ENCODE peak calls at places on chromosomes 2 and 18, in nine cellular contexts. G, B, I, N, A, E, V, F and Z are unnamed samples.
A peak's percentile ranks its signal among the peaks of the same experiment; 100 is the strongest.

GRCh38 chr2:241558532-241559488 is at the start of gene BOK:
- DNase-seq in B (no peak), V (no peak), A (no peak), G (peak; percentile 82), E (no peak), N (peak; percentile 70), I (peak; percentile 26), F (peak; percentile 32), Z (peak; percentile 69)

GRCh38 chr18:77234504-77235365 is 14.9 kb upstream of the GALR1 start:
- DNase-seq in V (no peak), B (no peak), I (no peak), N (peak; percentile 18), A (no peak), G (no peak), F (no peak), E (no peak), Z (no peak)

GRCh38 chr2:11692966-11693521 is 23.0 kb upstream of the NTSR2 start:
- DNase-seq in V (no peak), I (peak; percentile 79), E (peak; percentile 29), B (peak; percentile 54), A (peak; percentile 43), F (peak; percentile 43), N (peak; percentile 61), G (peak; percentile 68), Z (peak; percentile 93)

GRCh38 chr2:81706856-81707255 is 1402.3 kb upstream of the LRRTM1 start:
- DNase-seq in F (no peak), B (no peak), V (no peak), G (no peak), N (peak; percentile 4), I (no peak), E (no peak), A (no peak), Z (no peak)

GRCh38 chr2:141021109-141021508 is 1109.7 kb downstream of the LRP1B start:
- DNase-seq in G (no peak), N (peak; percentile 81), I (no peak), V (no peak), B (no peak), A (no peak), E (no peak), F (no peak), Z (no peak)

GRCh38 chr2:42792583-42793313 is at the start of gene HAAO:
- DNase-seq in G (peak; percentile 84), I (no peak), A (no peak), F (no peak), N (no peak), B (no peak), E (no peak), V (no peak), Z (peak; percentile 88)

GRCh38 chr2:152694161-152694661 is 23.1 kb downstream of the PRPF40A start:
- DNase-seq in V (no peak), G (no peak), A (peak; percentile 64), E (peak; percentile 12), I (no peak), F (no peak), B (peak; percentile 8), N (peak; percentile 84), Z (no peak)

GRCh38 chr2:158619496-158619895 is 162.7 kb downstream of the PKP4 start:
- DNase-seq in B (no peak), E (no peak), F (no peak), I (no peak), A (no peak), V (no peak), G (no peak), N (peak; percentile 68), Z (peak; percentile 22)

GRCh38 chr18:36993068-36993467 is 164.1 kb downstream of the KIAA1328 start:
- DNase-seq in B (no peak), I (no peak), A (no peak), F (no peak), N (peak; percentile 50), G (no peak), V (no peak), E (no peak), Z (no peak)

GRCh38 chr18:69161383-69162028 is 239.2 kb upstream of the DOK6 start:
- DNase-seq in G (no peak), N (peak; percentile 1), I (no peak), V (no peak), B (no peak), E (no peak), F (no peak), A (no peak), Z (no peak)